ENCODE peak calls at places on chromosomes 6 and 20, in ten cellular contexts. T, E, A, R, Q, V, O, C, P and X are unnamed samples.

GRCh38 chr20:49579874-49580817 is 12.2 kb upstream of the PTGIS start:
- DNase-seq in E (no peak), Q (no peak), A (peak; percentile 77), R (no peak), C (peak; percentile 63), P (no peak), V (peak; percentile 81), T (no peak), O (peak; percentile 44), X (no peak)

GRCh38 chr20:10652660-10653191 is 21.1 kb downstream of the JAG1 start:
- DNase-seq in A (no peak), O (no peak), Q (no peak), E (no peak), T (no peak), P (no peak), C (no peak), V (no peak), R (no peak), X (no peak)

GRCh38 chr20:23332467-23332866 is 18.1 kb upstream of the NXT1 start:
- DNase-seq in O (no peak), A (no peak), V (no peak), C (no peak), R (no peak), P (no peak), E (no peak), T (peak; percentile 11), Q (no peak), X (no peak)

GRCh38 chr6:8758412-8758811 is 323.1 kb upstream of the SLC35B3 start:
- DNase-seq in E (no peak), P (no peak), C (no peak), T (no peak), O (no peak), A (no peak), Q (no peak), V (no peak), R (no peak), X (no peak)

GRCh38 chr20:46648903-46649649 is 2.2 kb downstream of the SLC13A3 start:
- DNase-seq in C (no peak), V (no peak), O (no peak), P (no peak), R (no peak), T (no peak), A (no peak), Q (no peak), E (no peak), X (no peak)

GRCh38 chr20:4161447-4162251 is 146.3 kb upstream of the RNF24 start:
- DNase-seq in P (no peak), Q (peak; percentile 19), C (no peak), R (peak; percentile 78), E (no peak), A (no peak), O (peak; percentile 74), T (peak; percentile 53), V (no peak), X (no peak)

GRCh38 chr6:105424177-105424783 is 21.4 kb upstream of the PREP start:
- DNase-seq in Q (no peak), C (peak; percentile 30), R (peak; percentile 53), E (no peak), O (peak; percentile 57), A (peak; percentile 38), P (no peak), T (peak; percentile 31), V (no peak), X (no peak)

GRCh38 chr6:90285611-90286381 is 10.8 kb downstream of the BACH2 start:
- DNase-seq in T (peak; percentile 92), V (peak; percentile 53), O (peak; percentile 69), C (peak; percentile 71), E (peak; percentile 92), R (peak; percentile 75), Q (peak; percentile 71), P (peak; percentile 70), A (peak; percentile 72), X (peak; percentile 82)

GRCh38 chr6:8013763-8014162 is 50.4 kb downstream of the BLOC1S5 start:
- DNase-seq in C (no peak), Q (no peak), T (no peak), E (no peak), O (no peak), V (no peak), A (no peak), R (no peak), P (no peak), X (no peak)

GRCh38 chr20:48451401-48451800 is 376.4 kb downstream of the PREX1 start:
- DNase-seq in C (no peak), E (no peak), P (no peak), A (no peak), Q (no peak), R (no peak), V (no peak), O (no peak), T (no peak), X (no peak)

GRCh38 chr20:32920530-32921298 is 62.0 kb downstream of the EFCAB8 start:
- DNase-seq in V (no peak), R (peak; percentile 0), O (no peak), Q (no peak), P (peak; percentile 13), C (no peak), E (no peak), T (no peak), A (no peak), X (no peak)

GRCh38 chr6:109420751-109421150 is 19.7 kb downstream of the PPIL6 start:
- DNase-seq in C (no peak), A (no peak), R (no peak), T (peak; percentile 30), Q (no peak), P (no peak), V (no peak), O (peak; percentile 78), E (no peak), X (no peak)

GRCh38 chr20:49941456-49941855 is 5.3 kb downstream of the RNF114 start:
- DNase-seq in R (no peak), V (no peak), P (no peak), Q (no peak), T (no peak), A (no peak), E (no peak), O (no peak), C (no peak), X (no peak)

GRCh38 chr20:44064501-44065400 is 122.2 kb downstream of the JPH2 start:
- DNase-seq in C (no peak), O (no peak), A (no peak), V (no peak), Q (no peak), T (no peak), P (no peak), E (peak; percentile 13), R (no peak), X (no peak)

DNA sequence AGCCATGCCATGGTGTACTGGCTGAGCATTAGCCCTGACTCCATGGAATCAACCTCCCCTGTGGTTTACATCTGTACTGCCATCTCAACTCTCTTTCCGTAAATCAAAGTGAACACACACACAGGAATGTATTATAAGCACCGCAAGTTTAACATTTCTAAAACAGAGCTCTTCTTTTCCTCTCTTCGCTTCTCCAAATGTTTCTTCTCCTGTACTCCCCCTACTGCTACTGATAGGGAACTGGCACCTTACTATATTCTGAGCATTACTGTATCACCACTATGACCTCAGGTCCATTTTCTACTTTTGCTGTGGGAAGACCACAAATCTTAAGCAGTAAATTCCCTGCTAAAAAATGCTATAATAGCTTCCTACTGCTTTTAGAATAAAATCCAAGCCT is 101.2 kb downstream of the NUS1 start:
- DNase-seq in O (no peak), E (no peak), T (peak; percentile 24), P (no peak), A (no peak), C (no peak), V (no peak), R (no peak), Q (no peak), X (no peak)
- H3K4me3 ChIP-seq in O (no peak overlapping the region), E (no peak overlapping the region), T (no peak overlapping the region), P (no peak overlapping the region), A (no peak overlapping the region), C (no peak overlapping the region), V (no peak overlapping the region), R (no peak overlapping the region), Q (no peak overlapping the region), X (no peak overlapping the region)

GRCh38 chr6:146027586-146028249 is 1.1 kb upstream of the GRM1 start:
- DNase-seq in T (no peak), C (no peak), O (no peak), Q (no peak), E (no peak), A (no peak), P (no peak), R (no peak), V (no peak), X (no peak)
- TF ChIP-seq CTCF in T (no peak), C (no peak), O (no peak), Q (no peak), E (no peak), A (no peak), P (no peak), R (no peak), V (no peak), X (peak; percentile 32)

DNA sequence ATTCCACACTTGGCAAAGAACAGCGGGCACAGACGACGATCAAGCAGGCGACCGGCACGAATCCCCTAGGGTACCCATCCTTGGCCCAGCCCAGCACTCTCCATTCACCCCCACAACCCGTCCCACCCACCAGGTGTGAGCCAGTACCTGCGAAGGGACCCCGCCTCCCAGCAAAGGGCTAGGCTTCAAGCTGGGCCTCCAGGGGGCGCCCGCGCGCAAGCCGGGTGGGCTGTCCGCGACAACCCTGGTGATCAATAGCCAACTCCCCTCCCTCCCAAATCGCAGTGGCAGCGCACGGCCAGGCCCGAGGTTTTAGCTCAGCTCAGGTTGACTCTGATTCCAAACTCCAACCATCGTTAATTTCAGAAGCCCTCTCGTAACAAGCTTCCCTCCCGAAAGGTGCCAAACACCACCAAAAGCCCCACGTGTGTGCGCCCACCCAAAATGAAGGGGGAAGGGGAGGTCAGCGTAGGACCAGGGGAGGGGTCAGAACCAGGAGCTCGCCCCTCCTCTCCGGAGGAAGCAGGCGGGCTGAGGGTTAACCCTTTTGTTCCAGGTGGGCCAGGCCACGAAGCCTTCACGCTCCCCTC is 2.1 kb downstream of the SALL4 start:
- DNase-seq in R (peak; percentile 81), E (peak; percentile 57), C (peak; percentile 57), A (peak; percentile 18), Q (no peak), V (no peak), O (peak; percentile 62), P (peak; percentile 57), T (peak; percentile 8), X (no peak)
- H3K4me3 ChIP-seq in R (peak overlapping the region; percentile 48), E (peak overlapping the region; percentile 53), C (no peak overlapping the region), A (no peak overlapping the region), Q (no peak overlapping the region), V (peak overlapping the region; percentile 57), O (peak overlapping the region; percentile 78), P (no peak overlapping the region), T (peak overlapping the region; percentile 31), X (peak overlapping the region; percentile 53)

DNA sequence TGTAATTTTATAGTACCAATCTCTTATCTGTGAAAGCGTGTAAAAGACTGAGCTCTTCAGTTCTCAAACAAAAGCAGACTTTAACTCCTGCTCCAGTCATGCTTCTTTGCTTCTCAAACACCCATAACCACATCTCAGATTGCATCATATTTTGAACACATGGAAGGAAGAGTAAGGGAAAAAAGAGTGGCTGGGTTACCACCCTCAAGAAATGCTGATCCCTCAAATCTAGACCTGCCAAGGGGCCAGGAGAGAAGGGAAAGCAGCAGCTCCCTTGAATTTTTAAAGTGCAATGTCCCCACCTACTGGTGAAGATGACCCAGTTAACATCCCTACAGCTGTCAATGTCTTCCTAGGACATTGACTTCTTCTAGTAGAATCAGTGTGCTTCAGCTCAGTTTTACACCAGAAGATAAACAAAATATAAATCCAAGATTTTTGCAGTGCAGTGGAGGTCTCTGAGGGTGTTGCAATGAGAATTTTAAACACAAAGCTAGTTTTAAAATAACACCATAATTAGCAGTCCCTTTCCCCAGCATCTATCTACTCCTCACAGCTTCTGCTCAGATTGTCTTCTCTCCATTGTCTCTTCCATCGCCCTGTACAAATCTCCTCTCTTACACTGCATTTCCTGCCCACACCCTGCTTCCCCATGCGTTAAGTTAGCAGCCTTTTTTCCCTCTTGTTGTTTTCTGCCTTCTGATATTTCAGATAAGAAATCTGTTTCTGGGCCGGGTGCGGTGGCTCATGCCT is 22.6 kb upstream of the HLA-DQB2 start:
- DNase-seq in P (peak; percentile 54), E (no peak), A (peak; percentile 22), V (no peak), R (peak; percentile 16), O (no peak), C (no peak), Q (peak; percentile 27), T (peak; percentile 57), X (peak; percentile 9)
- TF ChIP-seq CTCF in P (peak; percentile 46), E (peak; percentile 51), A (peak; percentile 44), V (peak; percentile 55), R (peak; percentile 22), O (peak; percentile 72), C (peak; percentile 23), Q (peak; percentile 64), T (peak; percentile 61), X (peak; percentile 62)